ENCODE peak calls at places on chromosomes 2 and 18, in four cellular contexts. One of them, this sample, is unnamed.
A peak's percentile ranks its signal among the peaks of the same experiment; 100 is the strongest.

GRCh38 chr18:31498450-31499156 is 626 bp downstream of the DSG2 start:
- DNase-seq in fibroblast of mammary gland: peak; percentile 9
- DNase-seq in B cell: no peak
- DNase-seq in colonic mucosa: peak; percentile 67
- DNase-seq in this sample: peak; percentile 56

GRCh38 chr18:22900558-22901183 is 32.5 kb upstream of the RBBP8 start:
- DNase-seq in fibroblast of mammary gland: no peak
- DNase-seq in B cell: no peak
- DNase-seq in colonic mucosa: no peak
- DNase-seq in this sample: no peak

GRCh38 chr2:226965376-226965775 is 129.5 kb downstream of the RHBDD1 start:
- DNase-seq in colonic mucosa: no peak
- DNase-seq in B cell: no peak
- DNase-seq in fibroblast of mammary gland: no peak
- DNase-seq in this sample: no peak

GRCh38 chr18:62524443-62525200 is 1.8 kb downstream of the ZCCHC2 start:
- DNase-seq in B cell: peak; percentile 81
- DNase-seq in fibroblast of mammary gland: peak; percentile 46
- DNase-seq in colonic mucosa: peak; percentile 69
- DNase-seq in this sample: peak; percentile 74

GRCh38 chr2:80288576-80288975 is 16.0 kb downstream of the LRRTM1 start:
- DNase-seq in fibroblast of mammary gland: peak; percentile 4
- DNase-seq in B cell: no peak
- DNase-seq in colonic mucosa: no peak
- DNase-seq in this sample: no peak

GRCh38 chr2:100242891-100243670 is 79.2 kb downstream of the LONRF2 start:
- DNase-seq in fibroblast of mammary gland: peak; percentile 49
- DNase-seq in colonic mucosa: peak; percentile 56
- DNase-seq in B cell: peak; percentile 59
- DNase-seq in this sample: peak; percentile 65

GRCh38 chr2:222819722-222820333 is 41.0 kb upstream of the ACSL3 start:
- DNase-seq in fibroblast of mammary gland: peak; percentile 61
- DNase-seq in colonic mucosa: no peak
- DNase-seq in B cell: no peak
- DNase-seq in this sample: peak; percentile 31

GRCh38 chr2:223949241-223949640 is 4.1 kb upstream of the WDFY1 start:
- DNase-seq in fibroblast of mammary gland: no peak
- DNase-seq in B cell: no peak
- DNase-seq in colonic mucosa: no peak
- DNase-seq in this sample: no peak

GRCh38 chr2:53353372-53354111 is 414.1 kb upstream of the CHAC2 start:
- DNase-seq in B cell: no peak
- DNase-seq in fibroblast of mammary gland: peak; percentile 73
- DNase-seq in colonic mucosa: peak; percentile 57
- DNase-seq in this sample: no peak

GRCh38 chr2:53969285-53970094 is 1.3 kb downstream of the PSME4 start:
- DNase-seq in B cell: no peak
- DNase-seq in fibroblast of mammary gland: peak; percentile 91
- DNase-seq in colonic mucosa: peak; percentile 29
- DNase-seq in this sample: peak; percentile 47

GRCh38 chr18:68839701-68840100 is 41.8 kb downstream of the CCDC102B start:
- DNase-seq in fibroblast of mammary gland: no peak
- DNase-seq in colonic mucosa: no peak
- DNase-seq in B cell: no peak
- DNase-seq in this sample: no peak

GRCh38 chr18:13587937-13588336 is 138.4 kb downstream of the FAM210A start:
- DNase-seq in B cell: no peak
- DNase-seq in colonic mucosa: no peak
- DNase-seq in fibroblast of mammary gland: no peak
- DNase-seq in this sample: no peak

GRCh38 chr2:193743089-193743488 is 1548.4 kb upstream of the TMEFF2 start:
- DNase-seq in B cell: no peak
- DNase-seq in fibroblast of mammary gland: no peak
- DNase-seq in colonic mucosa: no peak
- DNase-seq in this sample: no peak

GRCh38 chr2:45821558-45822271 is 170.2 kb downstream of the PRKCE start:
- DNase-seq in fibroblast of mammary gland: peak; percentile 87
- DNase-seq in colonic mucosa: peak; percentile 70
- DNase-seq in B cell: no peak
- DNase-seq in this sample: no peak

GRCh38 chr2:239440511-239440959 is 39.7 kb upstream of the HDAC4 start:
- DNase-seq in B cell: peak; percentile 6
- DNase-seq in fibroblast of mammary gland: no peak
- DNase-seq in colonic mucosa: no peak
- DNase-seq in this sample: no peak

GRCh38 chr2:84441036-84441435 is 18.0 kb downstream of the SUCLG1 start:
- DNase-seq in colonic mucosa: no peak
- DNase-seq in fibroblast of mammary gland: no peak
- DNase-seq in B cell: no peak
- DNase-seq in this sample: no peak

GRCh38 chr2:29895296-29895695 is 26.1 kb downstream of the ALK start:
- DNase-seq in colonic mucosa: no peak
- DNase-seq in B cell: no peak
- DNase-seq in fibroblast of mammary gland: no peak
- DNase-seq in this sample: no peak

GRCh38 chr2:74646201-74646600 is 1.9 kb downstream of the M1AP start:
- DNase-seq in colonic mucosa: no peak
- DNase-seq in B cell: no peak
- DNase-seq in fibroblast of mammary gland: no peak
- DNase-seq in this sample: no peak

GRCh38 chr2:74504591-74504990 is 2.9 kb downstream of the PCGF1 start:
- DNase-seq in colonic mucosa: no peak
- DNase-seq in B cell: no peak
- DNase-seq in fibroblast of mammary gland: no peak
- DNase-seq in this sample: no peak

GRCh38 chr2:84897773-84898172 is 7.7 kb upstream of the TMSB10 start:
- DNase-seq in B cell: no peak
- DNase-seq in fibroblast of mammary gland: peak; percentile 38
- DNase-seq in colonic mucosa: no peak
- DNase-seq in this sample: no peak

GRCh38 chr2:233846387-233847247 is 7.7 kb downstream of the HJURP start:
- DNase-seq in colonic mucosa: no peak
- DNase-seq in fibroblast of mammary gland: no peak
- DNase-seq in B cell: no peak
- DNase-seq in this sample: no peak

GRCh38 chr2:141331127-141331526 is 799.7 kb downstream of the LRP1B start:
- DNase-seq in colonic mucosa: no peak
- DNase-seq in fibroblast of mammary gland: peak; percentile 91
- DNase-seq in B cell: no peak
- DNase-seq in this sample: no peak

GRCh38 chr2:11774600-11774999 is 28.2 kb downstream of the LPIN1 start:
- DNase-seq in fibroblast of mammary gland: no peak
- DNase-seq in B cell: no peak
- DNase-seq in colonic mucosa: no peak
- DNase-seq in this sample: no peak

GRCh38 chr2:77147154-77147553 is 375.0 kb downstream of the LRRTM4 start:
- DNase-seq in fibroblast of mammary gland: no peak
- DNase-seq in colonic mucosa: no peak
- DNase-seq in B cell: no peak
- DNase-seq in this sample: no peak

GRCh38 chr2:69222984-69223658 is 163.9 kb downstream of the GFPT1 start:
- DNase-seq in B cell: no peak
- DNase-seq in colonic mucosa: peak; percentile 35
- DNase-seq in fibroblast of mammary gland: peak; percentile 76
- DNase-seq in this sample: no peak

GRCh38 chr2:160408205-160408561 is 85.4 kb downstream of the RBMS1 start:
- DNase-seq in colonic mucosa: peak; percentile 31
- DNase-seq in fibroblast of mammary gland: no peak
- DNase-seq in B cell: no peak
- DNase-seq in this sample: no peak

GRCh38 chr2:160408575-160409291 is 84.9 kb downstream of the RBMS1 start:
- DNase-seq in B cell: no peak
- DNase-seq in colonic mucosa: no peak
- DNase-seq in fibroblast of mammary gland: no peak
- DNase-seq in this sample: no peak

GRCh38 chr2:160409480-160409879 is 84.1 kb downstream of the RBMS1 start:
- DNase-seq in colonic mucosa: no peak
- DNase-seq in B cell: no peak
- DNase-seq in fibroblast of mammary gland: no peak
- DNase-seq in this sample: no peak

GRCh38 chr2:160406591-160407392 is 86.8 kb downstream of the RBMS1 start:
- DNase-seq in colonic mucosa: peak; percentile 55
- DNase-seq in B cell: peak; percentile 81
- DNase-seq in fibroblast of mammary gland: peak; percentile 77
- DNase-seq in this sample: peak; percentile 69

GRCh38 chr2:160407393-160408204 is 86.0 kb downstream of the RBMS1 start:
- DNase-seq in B cell: peak; percentile 85
- DNase-seq in colonic mucosa: peak; percentile 33
- DNase-seq in fibroblast of mammary gland: no peak
- DNase-seq in this sample: peak; percentile 67
- TF ChIP-seq CTCF in B cell: no peak
- TF ChIP-seq CTCF in colonic mucosa: no peak
- TF ChIP-seq CTCF in fibroblast of mammary gland: no peak
- TF ChIP-seq CTCF in this sample: no peak

GRCh38 chr2:218471982-218472381 is 53.1 kb downstream of the VIL1 start:
- DNase-seq in B cell: no peak
- DNase-seq in colonic mucosa: no peak
- DNase-seq in fibroblast of mammary gland: peak; percentile 8
- DNase-seq in this sample: no peak

GRCh38 chr2:218470454-218470853 is 51.5 kb downstream of the VIL1 start:
- DNase-seq in B cell: no peak
- DNase-seq in colonic mucosa: no peak
- DNase-seq in fibroblast of mammary gland: no peak
- DNase-seq in this sample: no peak

GRCh38 chr2:218471070-218471469 is 52.1 kb downstream of the VIL1 start:
- DNase-seq in colonic mucosa: no peak
- DNase-seq in B cell: no peak
- DNase-seq in fibroblast of mammary gland: no peak
- DNase-seq in this sample: no peak

DNA sequence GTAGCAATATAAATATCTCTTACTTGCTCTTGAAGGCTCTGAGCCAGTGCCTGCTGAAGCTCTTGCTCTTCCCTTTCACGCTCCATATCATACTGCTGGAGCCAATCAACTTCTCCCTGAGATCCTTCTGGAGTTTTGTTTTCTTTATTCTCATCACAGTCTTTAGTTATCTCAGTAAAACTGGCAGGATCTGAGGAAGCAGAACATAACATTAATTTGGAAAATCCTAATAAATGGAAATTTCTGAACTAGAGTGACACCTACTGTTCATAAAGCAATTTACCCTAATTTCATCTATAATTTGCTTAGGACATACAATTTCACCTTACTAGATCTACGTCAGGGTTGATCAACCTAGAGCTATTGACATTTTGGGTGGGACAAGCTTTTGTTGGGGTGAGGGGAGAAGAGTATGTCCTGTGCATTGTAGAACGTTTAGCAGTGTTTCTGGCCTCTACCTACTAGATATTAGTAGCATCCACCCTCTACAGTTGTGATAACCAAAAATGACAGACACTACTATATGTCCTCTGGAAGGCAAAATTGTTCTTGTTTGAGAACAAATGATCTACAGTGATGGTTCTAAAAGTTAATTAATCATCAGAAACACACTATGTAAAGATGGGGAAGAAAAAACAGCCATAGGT is 47.2 kb downstream of the VIL1 start:
- DNase-seq in B cell: no peak
- DNase-seq in colonic mucosa: no peak
- DNase-seq in fibroblast of mammary gland: peak; percentile 47
- DNase-seq in this sample: no peak
- TF ChIP-seq CTCF in B cell: peak; percentile 51
- TF ChIP-seq CTCF in colonic mucosa: no peak
- TF ChIP-seq CTCF in fibroblast of mammary gland: peak; percentile 43
- TF ChIP-seq CTCF in this sample: no peak

DNA sequence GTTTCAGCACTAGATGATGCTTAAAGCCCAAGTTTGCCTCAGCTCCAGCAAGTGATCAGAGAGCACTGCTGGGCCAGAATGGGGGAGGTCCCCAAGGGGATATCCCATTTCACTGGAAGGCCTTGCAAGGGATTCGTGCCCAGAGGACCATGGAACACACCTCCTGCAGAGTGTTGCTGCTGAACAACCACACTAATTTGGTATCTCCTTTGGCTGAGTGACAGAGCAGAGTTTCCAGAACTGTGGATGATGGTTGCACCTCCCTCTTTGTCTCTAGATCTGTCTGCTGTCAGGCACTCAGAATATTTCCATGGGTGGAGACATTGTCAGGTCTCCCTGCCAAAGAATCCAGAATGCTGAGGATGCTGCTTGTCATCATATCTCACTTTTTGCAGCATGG is 484.8 kb upstream of the NETO1 start:
- DNase-seq in colonic mucosa: no peak
- DNase-seq in fibroblast of mammary gland: peak; percentile 56
- DNase-seq in B cell: no peak
- DNase-seq in this sample: no peak
- TF ChIP-seq CTCF in colonic mucosa: no peak
- TF ChIP-seq CTCF in fibroblast of mammary gland: no peak
- TF ChIP-seq CTCF in B cell: no peak
- TF ChIP-seq CTCF in this sample: no peak

DNA sequence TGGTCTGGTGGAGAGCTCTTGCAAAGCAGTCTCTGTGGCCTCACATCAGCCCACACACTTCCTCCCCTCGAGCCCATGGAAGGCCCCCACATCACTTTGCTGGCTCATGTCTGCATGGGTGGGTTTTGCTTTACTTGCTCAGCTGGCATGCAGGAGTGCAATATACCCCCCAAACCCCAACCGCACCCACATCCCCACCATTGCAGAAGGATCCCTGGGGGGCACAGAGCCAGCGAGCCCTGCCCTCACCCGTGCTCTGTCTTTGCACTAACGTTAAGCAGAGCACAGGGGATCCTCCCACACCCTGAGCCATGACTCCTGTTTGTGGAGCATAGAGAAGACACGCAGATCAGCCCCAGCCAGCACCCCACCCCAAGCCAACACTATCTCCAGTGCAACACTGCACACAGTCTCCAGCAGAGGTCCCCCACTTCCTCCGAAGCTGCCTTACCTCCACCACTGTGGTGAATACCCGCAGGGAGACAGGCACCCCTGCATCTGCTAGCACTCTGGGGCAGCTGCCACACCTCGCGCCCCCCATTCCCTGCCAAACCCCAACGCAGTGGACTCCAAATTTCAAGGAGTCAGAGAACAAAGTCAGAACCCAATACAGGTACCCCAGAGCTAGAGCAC is 177.8 kb upstream of the RGPD4 start:
- DNase-seq in fibroblast of mammary gland: no peak
- DNase-seq in B cell: no peak
- DNase-seq in colonic mucosa: no peak
- DNase-seq in this sample: no peak
- TF ChIP-seq CTCF in fibroblast of mammary gland: no peak
- TF ChIP-seq CTCF in B cell: no peak
- TF ChIP-seq CTCF in colonic mucosa: no peak
- TF ChIP-seq CTCF in this sample: no peak

This sample was measured in GM20000.